ENCODE peak calls at places on chromosomes 12 and 14, in five cellular contexts. Z is upper lobe of left lung, V is HepG2, F is GM12878, B is K562. R is an unnamed sample.

GRCh38 chr12:55694651-55695050 is 13.1 kb downstream of the ITGA7 start:
- ATAC-seq in Z (no peak), V (no peak), F (no peak), B (no peak), R (no peak)

GRCh38 chr12:50055831-50056628 is 1.4 kb upstream of the ASIC1 start:
- ATAC-seq in Z (peak; percentile 71), V (peak; percentile 61), F (peak; percentile 84), B (peak; percentile 70), R (peak; percentile 44)

GRCh38 chr12:49019435-49020317 is 1.1 kb upstream of the PRKAG1 start:
- ATAC-seq in Z (peak; percentile 30), V (peak; percentile 17), F (peak; percentile 54), B (peak; percentile 72), R (no peak)

GRCh38 chr12:2617365-2617764 is 177.4 kb upstream of the FKBP4 start:
- ATAC-seq in Z (no peak), V (peak; percentile 86), F (no peak), B (no peak), R (no peak)

GRCh38 chr14:92507174-92507768 is 6.3 kb upstream of the RIN3 start:
- ATAC-seq in Z (peak; percentile 58), V (no peak), F (peak; percentile 82), B (no peak), R (no peak)

GRCh38 chr14:82806016-82806415 is 1272.4 kb upstream of the SEL1L start:
- ATAC-seq in Z (no peak), V (no peak), F (no peak), B (no peak), R (no peak)

GRCh38 chr12:81942588-81942987 is 183.4 kb upstream of the PPFIA2 start:
- ATAC-seq in Z (peak; percentile 53), V (no peak), F (peak; percentile 85), B (no peak), R (no peak)

GRCh38 chr12:113291586-113291985 is 43.3 kb downstream of the SLC8B1 start:
- ATAC-seq in Z (no peak), V (no peak), F (no peak), B (no peak), R (no peak)

GRCh38 chr12:125387206-125387605 is 322.0 kb downstream of the AACS start:
- ATAC-seq in Z (no peak), V (peak; percentile 100), F (no peak), B (no peak), R (no peak)

GRCh38 chr14:33052899-33053400 is 114.3 kb downstream of the NPAS3 start:
- ATAC-seq in Z (no peak), V (no peak), F (no peak), B (no peak), R (no peak)

GRCh38 chr12:131452444-131452860 is 258.4 kb upstream of the SFSWAP start:
- ATAC-seq in Z (no peak), V (peak; percentile 47), F (peak; percentile 72), B (peak; percentile 83), R (no peak)

GRCh38 chr12:48037267-48037915 is 33.1 kb upstream of the COL2A1 start:
- ATAC-seq in Z (no peak), V (peak; percentile 77), F (no peak), B (peak; percentile 68), R (no peak)

GRCh38 chr12:49489154-49489553 is 49.7 kb upstream of the KCNH3 start:
- ATAC-seq in Z (no peak), V (no peak), F (no peak), B (no peak), R (no peak)

GRCh38 chr14:92439551-92440344 is 73.8 kb upstream of the RIN3 start:
- ATAC-seq in Z (no peak), V (no peak), F (peak; percentile 39), B (no peak), R (no peak)

GRCh38 chr14:36019126-36019525 is 157.4 kb downstream of the PTCSC3 start:
- ATAC-seq in Z (no peak), V (no peak), F (peak; percentile 39), B (no peak), R (no peak)

GRCh38 chr14:21200752-21201461 is 45.0 kb upstream of the OR5AU1 start:
- ATAC-seq in Z (no peak), V (peak; percentile 1), F (no peak), B (no peak), R (no peak)

GRCh38 chr12:30847259-30847658 is 79.3 kb upstream of the TSPAN11 start:
- ATAC-seq in Z (no peak), V (peak; percentile 18), F (peak; percentile 53), B (peak; percentile 65), R (no peak)

GRCh38 chr14:29741909-29742401 is 185.7 kb downstream of the PRKD1 start:
- ATAC-seq in Z (peak; percentile 69), V (no peak), F (no peak), B (no peak), R (peak; percentile 66)

GRCh38 chr14:30227871-30228270 is 300.2 kb upstream of the PRKD1 start:
- ATAC-seq in Z (peak; percentile 63), V (no peak), F (no peak), B (no peak), R (peak; percentile 58)

GRCh38 chr12:1083086-1083887 is 92.3 kb downstream of the ERC1 start:
- ATAC-seq in Z (peak; percentile 24), V (no peak), F (peak; percentile 14), B (no peak), R (no peak)

GRCh38 chr14:76644875-76645518 is 116.3 kb upstream of the VASH1 start:
- ATAC-seq in Z (no peak), V (peak; percentile 92), F (peak; percentile 72), B (peak; percentile 89), R (no peak)

GRCh38 chr12:124740691-124741137 is 123.0 kb downstream of the SCARB1 start:
- ATAC-seq in Z (no peak), V (peak; percentile 36), F (no peak), B (peak; percentile 21), R (peak; percentile 20)

GRCh38 chr12:119409043-119409442 is 74.5 kb downstream of the CCDC60 start:
- ATAC-seq in Z (no peak), V (no peak), F (no peak), B (no peak), R (no peak)

GRCh38 chr12:104570174-104570907 is 113.6 kb downstream of the CHST11 start:
- ATAC-seq in Z (peak; percentile 24), V (no peak), F (peak; percentile 62), B (no peak), R (no peak)

GRCh38 chr14:72545411-72546311 is 348.2 kb downstream of the DPF3 start:
- ATAC-seq in Z (no peak), V (peak; percentile 51), F (peak; percentile 50), B (no peak), R (no peak)

GRCh38 chr12:59113831-59114273 is 193.5 kb upstream of the LRIG3 start:
- ATAC-seq in Z (peak; percentile 83), V (peak; percentile 97), F (peak; percentile 92), B (peak; percentile 85), R (peak; percentile 74)

GRCh38 chr12:104866286-104866685 is 91.8 kb downstream of the SLC41A2 start:
- ATAC-seq in Z (no peak), V (no peak), F (no peak), B (no peak), R (no peak)

GRCh38 chr14:34733245-34733644 is 18.9 kb upstream of the CFL2 start:
- ATAC-seq in Z (no peak), V (peak; percentile 36), F (no peak), B (no peak), R (no peak)

GRCh38 chr12:102567031-102567985 is 86.9 kb upstream of the IGF1 start:
- ATAC-seq in Z (peak; percentile 39), V (no peak), F (no peak), B (no peak), R (no peak)

GRCh38 chr12:105226219-105226618 is 9.8 kb downstream of the APPL2 start:
- ATAC-seq in Z (peak; percentile 93), V (no peak), F (peak; percentile 36), B (peak; percentile 66), R (peak; percentile 85)

GRCh38 chr12:128079-128478 is 61.5 kb downstream of the IQSEC3 start:
- ATAC-seq in Z (peak; percentile 47), V (no peak), F (no peak), B (no peak), R (no peak)

GRCh38 chr14:101775756-101776292 is 14.3 kb downstream of the PPP2R5C start:
- ATAC-seq in Z (no peak), V (no peak), F (no peak), B (no peak), R (no peak)

GRCh38 chr12:52186135-52186840 is 5.5 kb downstream of the KRT80 start:
- ATAC-seq in Z (peak; percentile 6), V (no peak), F (no peak), B (no peak), R (no peak)

GRCh38 chr12:52187206-52187605 is 4.6 kb downstream of the KRT80 start:
- ATAC-seq in Z (no peak), V (no peak), F (no peak), B (no peak), R (no peak)

GRCh38 chr12:52187640-52188039 is 4.2 kb downstream of the KRT80 start:
- ATAC-seq in Z (no peak), V (no peak), F (no peak), B (no peak), R (no peak)

GRCh38 chr12:52189376-52190174 is 2.2 kb downstream of the KRT80 start:
- ATAC-seq in Z (no peak), V (no peak), F (no peak), B (no peak), R (no peak)

GRCh38 chr12:52188658-52189057 is 3.2 kb downstream of the KRT80 start:
- ATAC-seq in Z (no peak), V (no peak), F (no peak), B (no peak), R (no peak)
- TF ChIP-seq EP300 in Z (no peak), V (no peak), F (no peak), B (no peak), R (no peak)

GRCh38 chr12:25958254-25959068 is at the start of gene RASSF8:
- ATAC-seq in Z (peak; percentile 95), V (peak; percentile 93), F (peak; percentile 91), B (peak; percentile 99), R (peak; percentile 93)
- TF ChIP-seq POLR2AphosphoS5 in Z (peak; percentile 13), V (no peak), F (no peak), B (no peak), R (peak; percentile 61)

GRCh38 chr12:26870491-26871419 is 37.8 kb upstream of the ITPR2 start:
- ATAC-seq in Z (peak; percentile 55), V (peak; percentile 52), F (peak; percentile 33), B (peak; percentile 33), R (peak; percentile 39)
- H3K4me1 ChIP-seq in Z (peaks cover 16% of the 10 kb centered on the region), V (peaks cover 26% of the 10 kb centered on the region), F (peaks cover 48% of the 10 kb centered on the region), B (peaks cover 7% of the 10 kb centered on the region), R (peaks cover 17% of the 10 kb centered on the region)

DNA sequence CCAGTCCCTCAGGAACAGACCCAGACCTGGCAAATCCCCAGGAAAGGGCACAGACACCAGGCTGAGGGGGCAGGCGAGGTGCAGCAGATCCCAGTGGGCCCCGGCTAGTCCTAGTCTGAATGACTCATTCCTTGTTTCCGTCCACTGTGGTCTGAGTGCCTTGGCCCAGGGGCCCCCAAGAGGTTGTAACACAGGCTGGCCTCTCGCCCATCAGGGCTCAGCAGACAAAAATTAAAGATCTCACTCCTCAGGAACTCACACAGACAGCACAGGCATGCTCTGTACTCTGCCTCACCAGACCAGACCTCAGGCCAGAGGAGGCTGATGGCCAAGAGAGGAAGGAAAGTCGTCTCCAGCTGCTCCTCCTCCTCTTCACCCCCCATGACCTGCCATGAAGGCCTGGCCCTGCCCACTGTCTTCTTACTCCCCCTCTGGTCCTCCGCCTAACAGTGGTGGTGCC is 7.7 kb upstream of the LTBP2 start:
- ATAC-seq in Z (peak; percentile 92), V (peak; percentile 70), F (peak; percentile 36), B (peak; percentile 69), R (peak; percentile 93)
- TF ChIP-seq EP300 in Z (no peak), V (no peak), F (no peak), B (no peak), R (no peak)

GRCh38 chr14:100306256-100306505 is at the start of gene SLC25A29:
- ATAC-seq in Z (no peak), V (no peak), F (no peak), B (no peak), R (no peak)
- TF ChIP-seq POLR2AphosphoS5 in Z (no peak), V (no peak), F (peak; percentile 13), B (no peak), R (peak; percentile 64)